ENCODE peak calls at places on chromosome 11, in nine cellular contexts. L is cardiac fibroblast, F is PC-9, H is GM12865, X is tibial nerve, K is AG09309, Y is transverse colon, D is mucosa of descending colon, U is left ventricle myocardium inferior. N is an unnamed sample.

GRCh38 chr11:122085712-122086111 is 30.3 kb downstream of the BLID start:
- DNase-seq in H (no peak), F (no peak), L (no peak), U (no peak), D (no peak), K (no peak), Y (no peak), X (no peak), N (no peak)

GRCh38 chr11:75103380-75104026 is 6.8 kb upstream of the OR2AT4 start:
- DNase-seq in X (no peak), F (no peak), Y (no peak), H (peak), L (peak), D (no peak), K (peak), U (no peak), N (no peak)

GRCh38 chr11:82900277-82901164 is at the start of gene PRCP:
- DNase-seq in Y (peak), F (peak), X (peak), H (peak), K (peak), L (peak), D (peak), U (peak), N (peak)

GRCh38 chr11:63761173-63761572 is 7.4 kb downstream of the ZFTA start:
- DNase-seq in L (no peak), K (no peak), D (no peak), U (no peak), H (no peak), Y (no peak), X (no peak), F (no peak), N (no peak)

GRCh38 chr11:64694026-64694755 is 28.8 kb downstream of the NRXN2 start:
- DNase-seq in F (no peak), L (no peak), Y (no peak), X (no peak), D (no peak), K (no peak), H (no peak), U (no peak), N (no peak)

GRCh38 chr11:58927393-58928081 is 11.8 kb upstream of the GLYATL1 start:
- DNase-seq in K (no peak), L (peak), H (no peak), X (no peak), U (no peak), F (no peak), D (peak), Y (peak), N (peak)

GRCh38 chr11:125554038-125554437 is 15.2 kb upstream of the EI24 start:
- DNase-seq in Y (no peak), D (no peak), L (no peak), K (no peak), F (no peak), U (no peak), X (no peak), H (no peak), N (no peak)

GRCh38 chr11:112771847-112772246 is 189.4 kb upstream of the NCAM1 start:
- DNase-seq in Y (no peak), U (no peak), K (no peak), D (no peak), F (no peak), L (no peak), H (no peak), X (no peak), N (no peak)

GRCh38 chr11:3709977-3710376 is 38.8 kb upstream of the CHRNA10 start:
- DNase-seq in D (no peak), H (no peak), X (no peak), Y (no peak), K (no peak), U (no peak), F (no peak), L (peak), N (no peak)

GRCh38 chr11:130721736-130722135 is 194.5 kb downstream of the SNX19 start:
- DNase-seq in D (no peak), H (no peak), L (peak), X (no peak), F (no peak), K (no peak), Y (no peak), U (no peak), N (no peak)

GRCh38 chr11:9315078-9315688 is 790 bp upstream of the TMEM41B start:
- DNase-seq in K (no peak), Y (peak), L (no peak), H (no peak), X (no peak), U (no peak), F (no peak), D (peak), N (peak)

GRCh38 chr11:130146797-130147196 is 12.8 kb upstream of the ST14 start:
- DNase-seq in D (peak), K (no peak), U (no peak), X (peak), H (peak), Y (peak), F (peak), L (no peak), N (no peak)

GRCh38 chr11:69662021-69662698 is 13.0 kb downstream of the LTO1 start:
- DNase-seq in H (no peak), K (no peak), Y (no peak), X (no peak), U (no peak), L (no peak), F (no peak), D (no peak), N (no peak)

GRCh38 chr11:33067294-33067693 is 27.9 kb downstream of the TCP11L1 start:
- DNase-seq in H (no peak), K (no peak), D (no peak), Y (no peak), X (no peak), L (no peak), F (peak), U (no peak), N (no peak)

GRCh38 chr11:99370557-99371200 is 349.9 kb downstream of the CNTN5 start:
- DNase-seq in Y (no peak), F (no peak), L (peak), H (no peak), U (peak), D (peak), X (no peak), K (peak), N (no peak)

GRCh38 chr11:75014129-75014528 is 25.4 kb downstream of the NEU3 start:
- DNase-seq in F (peak), Y (no peak), L (peak), X (no peak), H (no peak), U (no peak), D (no peak), K (peak), N (no peak)

GRCh38 chr11:47928426-47928825 is 51.9 kb upstream of the PTPRJ start:
- DNase-seq in K (no peak), F (no peak), L (no peak), X (no peak), Y (no peak), D (no peak), U (no peak), H (no peak), N (no peak)

GRCh38 chr11:3879967-3880542 is 24.6 kb downstream of the STIM1 start:
- DNase-seq in H (peak), D (no peak), Y (no peak), F (peak), L (no peak), X (no peak), K (no peak), U (no peak), N (no peak)

GRCh38 chr11:77299528-77299993 is 1.9 kb downstream of the GDPD4 start:
- DNase-seq in L (no peak), U (no peak), D (peak), Y (peak), F (peak), H (no peak), K (no peak), X (no peak), N (no peak)

GRCh38 chr11:27401280-27401679 is 38.3 kb upstream of the CCDC34 start:
- DNase-seq in Y (no peak), U (no peak), K (peak), F (no peak), L (no peak), H (no peak), D (no peak), X (no peak), N (no peak)

GRCh38 chr11:100918551-100919500 is 210.8 kb downstream of the PGR start:
- DNase-seq in K (no peak), F (peak), D (peak), H (no peak), X (no peak), L (peak), U (no peak), Y (peak), N (no peak)

GRCh38 chr11:61071208-61071681 is 31.0 kb upstream of the CD5 start:
- DNase-seq in D (no peak), Y (peak), U (no peak), L (no peak), H (peak), X (no peak), K (no peak), F (no peak), N (no peak)

GRCh38 chr11:130551388-130551787 is 102.9 kb downstream of the ADAMTS15 start:
- DNase-seq in U (no peak), D (no peak), L (peak), X (no peak), H (no peak), Y (no peak), F (no peak), K (no peak), N (no peak)

GRCh38 chr11:14974723-14975587 is 2.8 kb upstream of the CALCA start:
- DNase-seq in U (peak), X (peak), D (peak), K (no peak), Y (peak), H (peak), L (peak), F (no peak), N (peak)

GRCh38 chr11:39571081-39571480 is 1888.4 kb downstream of the LRRC4C start:
- DNase-seq in U (no peak), Y (no peak), D (no peak), F (no peak), L (no peak), H (no peak), X (no peak), K (no peak), N (no peak)

GRCh38 chr11:94309757-94310156 is 5.4 kb downstream of the IZUMO1R start:
- DNase-seq in L (no peak), U (no peak), F (no peak), D (no peak), K (no peak), H (no peak), X (no peak), Y (no peak), N (no peak)

GRCh38 chr11:78310500-78310909 is 107.1 kb downstream of the GAB2 start:
- DNase-seq in K (no peak), L (peak), Y (peak), F (no peak), H (peak), X (peak), U (peak), D (peak), N (no peak)

GRCh38 chr11:10568486-10568941 is at the start of gene LYVE1:
- DNase-seq in H (no peak), D (no peak), X (peak), K (no peak), L (peak), Y (peak), U (no peak), F (no peak), N (no peak)

GRCh38 chr11:46335858-46336600 is 11.2 kb upstream of the DGKZ start:
- DNase-seq in D (no peak), U (no peak), X (no peak), H (no peak), F (peak), Y (no peak), L (no peak), K (no peak), N (no peak)

GRCh38 chr11:70692131-70692530 is 293.8 kb downstream of the CTTN start:
- DNase-seq in K (no peak), D (no peak), F (no peak), L (no peak), X (no peak), U (no peak), H (no peak), Y (no peak), N (no peak)

GRCh38 chr11:19849947-19850593 is 137.4 kb downstream of the NAV2 start:
- DNase-seq in F (no peak), X (no peak), H (no peak), K (no peak), D (no peak), L (no peak), U (no peak), Y (no peak), N (no peak)

GRCh38 chr11:35247428-35247827 is 108.5 kb downstream of the CD44 start:
- DNase-seq in Y (peak), H (no peak), K (no peak), F (peak), D (peak), U (no peak), X (no peak), L (no peak), N (no peak)

GRCh38 chr11:12187399-12187798 is 77.0 kb downstream of the MICAL2 start:
- DNase-seq in D (no peak), F (no peak), H (no peak), K (no peak), U (no peak), Y (no peak), X (no peak), L (peak), N (no peak)

GRCh38 chr11:46116007-46116711 is 5.1 kb downstream of the PHF21A start:
- DNase-seq in K (no peak), F (no peak), X (no peak), D (no peak), Y (no peak), U (no peak), H (peak), L (no peak), N (no peak)

GRCh38 chr11:67024410-67024809 is 1.5 kb downstream of the SYT12 start:
- DNase-seq in K (no peak), D (no peak), U (no peak), L (no peak), F (no peak), Y (no peak), X (no peak), H (peak), N (no peak)

GRCh38 chr11:40924915-40925314 is 534.5 kb downstream of the LRRC4C start:
- DNase-seq in D (no peak), U (no peak), H (no peak), L (no peak), F (no peak), K (no peak), Y (no peak), X (no peak), N (no peak)
- TF ChIP-seq CTCF in D (no peak), U (no peak), H (no peak), L (no peak), F (no peak), K (no peak), Y (no peak), X (no peak), N (no peak)

GRCh38 chr11:26335903-26336302 is 4.0 kb downstream of the ANO3 start:
- DNase-seq in Y (no peak), F (no peak), L (peak), U (no peak), H (no peak), D (no peak), X (no peak), K (no peak), N (no peak)

GRCh38 chr11:26332572-26332915 is 614 bp downstream of the ANO3 start:
- DNase-seq in D (no peak), X (no peak), F (no peak), K (no peak), U (no peak), L (peak), H (no peak), Y (no peak), N (no peak)

GRCh38 chr11:26333906-26334305 is 2.0 kb downstream of the ANO3 start:
- DNase-seq in H (no peak), U (no peak), Y (no peak), X (no peak), L (peak), D (no peak), F (no peak), K (no peak), N (no peak)

GRCh38 chr11:26330255-26330654 is 1.7 kb upstream of the ANO3 start:
- DNase-seq in D (no peak), U (no peak), Y (no peak), H (no peak), X (no peak), K (no peak), F (no peak), L (no peak), N (no peak)

GRCh38 chr11:26331911-26332571 is at the start of gene ANO3:
- DNase-seq in X (peak), F (peak), K (peak), D (peak), Y (peak), H (peak), U (peak), L (peak), N (peak)
- TF ChIP-seq CTCF in X (peak), F (peak), K (peak), D (no peak), Y (no peak), H (no peak), U (peak), L (peak), N (peak)

DNA sequence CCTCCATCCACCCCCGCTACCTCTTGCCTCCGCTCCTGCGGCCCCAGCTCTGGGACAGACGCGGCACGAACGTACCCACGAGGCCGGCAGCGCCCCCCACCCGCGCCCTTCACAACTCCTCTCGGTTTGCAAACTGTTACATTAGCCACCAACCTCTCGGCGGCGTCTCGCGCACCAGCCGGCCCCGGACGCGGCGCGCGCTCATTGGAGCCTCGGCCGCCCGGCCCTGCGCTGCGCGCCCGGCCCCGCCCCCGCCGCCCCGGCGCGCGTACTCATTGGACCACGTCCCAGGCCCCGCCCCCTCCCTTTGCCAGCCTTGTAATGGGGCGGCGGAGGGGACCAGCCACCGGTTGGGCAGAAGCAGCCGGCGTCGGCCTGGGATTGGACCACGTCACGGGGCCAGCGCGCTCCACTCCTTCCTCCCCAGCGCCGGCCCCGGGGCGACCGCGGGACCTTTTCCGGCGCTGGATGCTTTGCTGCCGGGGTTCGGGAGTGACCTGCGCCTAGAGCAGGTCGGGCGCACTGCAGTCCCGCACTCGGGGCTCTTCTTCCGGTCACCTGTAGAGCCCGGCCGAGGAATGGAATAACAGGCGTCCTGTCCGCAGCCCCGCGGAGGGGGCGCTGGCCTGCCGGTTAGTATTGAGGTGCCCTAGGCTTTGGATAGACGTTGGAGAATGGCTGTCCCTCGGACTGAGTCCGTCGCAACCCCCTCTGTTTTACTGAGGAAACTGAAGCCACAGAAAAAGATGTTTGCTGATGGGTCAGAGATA is at the start of gene HYOU1:
- DNase-seq in H (peak), X (peak), U (peak), D (peak), Y (peak), L (peak), K (peak), F (peak), N (peak)
- TF ChIP-seq CTCF in H (peak), X (peak), U (no peak), D (no peak), Y (peak), L (peak), K (no peak), F (peak), N (no peak)

DNA sequence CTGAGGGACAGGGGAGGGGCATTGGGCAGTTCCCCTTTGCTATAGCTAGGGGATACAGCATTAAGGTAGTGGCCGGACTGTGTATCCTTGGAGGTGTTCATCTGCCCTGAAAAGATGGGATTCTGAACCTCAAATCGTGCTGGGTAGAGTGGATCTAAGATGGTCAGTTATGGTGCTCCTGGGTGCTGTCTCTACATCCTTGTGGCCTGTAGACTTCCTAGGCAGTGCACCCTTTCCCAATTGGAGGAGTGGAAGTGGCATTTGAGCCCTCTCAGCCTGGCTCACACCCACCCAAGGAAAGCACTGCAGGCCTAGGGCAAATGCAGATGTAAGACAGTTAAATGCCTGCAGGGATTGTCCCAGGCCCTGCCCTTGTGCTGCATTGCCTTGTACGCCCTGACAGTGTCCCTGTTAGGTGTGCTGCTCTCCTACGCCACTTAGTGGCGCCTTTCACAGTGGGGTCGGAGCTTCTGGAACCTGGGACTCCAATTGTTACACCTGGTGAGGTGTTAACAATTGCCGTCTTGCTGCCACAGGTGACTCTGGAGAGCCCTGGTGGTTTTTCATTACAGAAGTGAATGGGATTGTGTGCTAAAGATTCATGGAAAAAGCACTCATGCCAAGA is 35.0 kb downstream of the PPFIBP2 start:
- DNase-seq in X (no peak), Y (peak), H (peak), U (no peak), L (no peak), F (no peak), K (no peak), D (peak), N (peak)
- TF ChIP-seq CTCF in X (no peak), Y (peak), H (peak), U (peak), L (no peak), F (no peak), K (no peak), D (peak), N (no peak)

GRCh38 chr11:1505480-1505879 is 18.9 kb upstream of the MOB2 start:
- DNase-seq in H (no peak), D (no peak), Y (no peak), K (no peak), F (no peak), U (peak), L (no peak), X (no peak), N (no peak)
- TF ChIP-seq CTCF in H (no peak), D (no peak), Y (no peak), K (no peak), F (no peak), U (no peak), L (no peak), X (no peak), N (no peak)

N was measured in endothelial cell.